ENCODE peak calls at places on chromosomes 16 and 17, in six cellular contexts. One of them, this sample, is unnamed.

GRCh38 chr17:67245694-67246397 is 850 bp upstream of the HELZ start:
- DNase-seq in D721Med: no peak
- DNase-seq in heart right ventricle: peak; percentile 39
- DNase-seq in BJ: no peak
- DNase-seq in choroid plexus epithelial cell: no peak
- DNase-seq in A549: no peak
- DNase-seq in this sample: peak; percentile 68

GRCh38 chr16:16118337-16118736 is 105.0 kb downstream of the ABCC6 start:
- DNase-seq in D721Med: no peak
- DNase-seq in heart right ventricle: no peak
- DNase-seq in BJ: no peak
- DNase-seq in choroid plexus epithelial cell: no peak
- DNase-seq in A549: no peak
- DNase-seq in this sample: no peak

GRCh38 chr17:1485748-1486376 is 6.6 kb downstream of the MYO1C start:
- DNase-seq in D721Med: no peak
- DNase-seq in heart right ventricle: peak; percentile 79
- DNase-seq in BJ: no peak
- DNase-seq in choroid plexus epithelial cell: peak; percentile 41
- DNase-seq in A549: peak; percentile 76
- DNase-seq in this sample: peak; percentile 63

GRCh38 chr16:377419-377951 is 4.3 kb downstream of the PGAP6 start:
- DNase-seq in D721Med: no peak
- DNase-seq in heart right ventricle: peak; percentile 18
- DNase-seq in BJ: no peak
- DNase-seq in choroid plexus epithelial cell: no peak
- DNase-seq in A549: no peak
- DNase-seq in this sample: no peak

GRCh38 chr16:30615358-30616076 is 5.3 kb upstream of the ZNF689 start:
- DNase-seq in D721Med: peak; percentile 65
- DNase-seq in heart right ventricle: peak; percentile 67
- DNase-seq in BJ: no peak
- DNase-seq in choroid plexus epithelial cell: peak; percentile 50
- DNase-seq in A549: peak; percentile 80
- DNase-seq in this sample: peak; percentile 80

GRCh38 chr16:31331141-31331764 is 23.7 kb upstream of the ITGAX start:
- DNase-seq in D721Med: no peak
- DNase-seq in heart right ventricle: no peak
- DNase-seq in BJ: no peak
- DNase-seq in choroid plexus epithelial cell: no peak
- DNase-seq in A549: no peak
- DNase-seq in this sample: no peak

GRCh38 chr17:28725660-28726395 is at the start of gene TLCD1:
- DNase-seq in D721Med: peak; percentile 72
- DNase-seq in heart right ventricle: peak; percentile 74
- DNase-seq in BJ: no peak
- DNase-seq in choroid plexus epithelial cell: peak; percentile 65
- DNase-seq in A549: peak; percentile 92
- DNase-seq in this sample: peak; percentile 76

GRCh38 chr16:57591870-57592485 is 36.5 kb upstream of the ADGRG1 start:
- DNase-seq in D721Med: no peak
- DNase-seq in heart right ventricle: no peak
- DNase-seq in BJ: no peak
- DNase-seq in choroid plexus epithelial cell: no peak
- DNase-seq in A549: no peak
- DNase-seq in this sample: no peak

GRCh38 chr16:82027629-82028035 is 7.4 kb upstream of the HSD17B2 start:
- DNase-seq in D721Med: no peak
- DNase-seq in heart right ventricle: no peak
- DNase-seq in BJ: no peak
- DNase-seq in choroid plexus epithelial cell: no peak
- DNase-seq in A549: no peak
- DNase-seq in this sample: peak; percentile 47

GRCh38 chr16:53721017-53721416 is 17.1 kb downstream of the FTO start:
- DNase-seq in D721Med: no peak
- DNase-seq in heart right ventricle: no peak
- DNase-seq in BJ: no peak
- DNase-seq in choroid plexus epithelial cell: no peak
- DNase-seq in A549: no peak
- DNase-seq in this sample: no peak

GRCh38 chr17:16935241-16935663 is 36.7 kb downstream of the TNFRSF13B start:
- DNase-seq in D721Med: no peak
- DNase-seq in heart right ventricle: no peak
- DNase-seq in BJ: no peak
- DNase-seq in choroid plexus epithelial cell: no peak
- DNase-seq in A549: no peak
- DNase-seq in this sample: no peak

GRCh38 chr17:3913531-3914318 is 2.5 kb downstream of the P2RX1 start:
- DNase-seq in D721Med: peak; percentile 82
- DNase-seq in heart right ventricle: peak; percentile 86
- DNase-seq in BJ: no peak
- DNase-seq in choroid plexus epithelial cell: peak; percentile 81
- DNase-seq in A549: peak; percentile 91
- DNase-seq in this sample: peak; percentile 72

GRCh38 chr16:87724490-87725291 is 41.1 kb downstream of the KLHDC4 start:
- DNase-seq in D721Med: no peak
- DNase-seq in heart right ventricle: no peak
- DNase-seq in BJ: no peak
- DNase-seq in choroid plexus epithelial cell: no peak
- DNase-seq in A549: no peak
- DNase-seq in this sample: no peak

GRCh38 chr16:25140459-25140858 is 28.9 kb downstream of the LCMT1 start:
- DNase-seq in D721Med: no peak
- DNase-seq in heart right ventricle: no peak
- DNase-seq in BJ: no peak
- DNase-seq in choroid plexus epithelial cell: peak; percentile 56
- DNase-seq in A549: no peak
- DNase-seq in this sample: no peak

GRCh38 chr16:25134306-25134705 is 22.8 kb downstream of the LCMT1 start:
- DNase-seq in D721Med: no peak
- DNase-seq in heart right ventricle: no peak
- DNase-seq in BJ: no peak
- DNase-seq in choroid plexus epithelial cell: no peak
- DNase-seq in A549: no peak
- DNase-seq in this sample: no peak

GRCh38 chr16:25138130-25138529 is 26.6 kb downstream of the LCMT1 start:
- DNase-seq in D721Med: no peak
- DNase-seq in heart right ventricle: no peak
- DNase-seq in BJ: no peak
- DNase-seq in choroid plexus epithelial cell: no peak
- DNase-seq in A549: no peak
- DNase-seq in this sample: no peak

GRCh38 chr16:25135239-25135878 is 23.8 kb downstream of the LCMT1 start:
- DNase-seq in D721Med: no peak
- DNase-seq in heart right ventricle: no peak
- DNase-seq in BJ: no peak
- DNase-seq in choroid plexus epithelial cell: peak; percentile 71
- DNase-seq in A549: peak; percentile 15
- DNase-seq in this sample: no peak
- TF ChIP-seq CTCF in D721Med: peak; percentile 25
- TF ChIP-seq CTCF in heart right ventricle: no peak
- TF ChIP-seq CTCF in BJ: peak; percentile 49
- TF ChIP-seq CTCF in choroid plexus epithelial cell: peak; percentile 60
- TF ChIP-seq CTCF in A549: peak; percentile 15
- TF ChIP-seq CTCF in this sample: no peak

GRCh38 chr16:20812510-20812909 is 6.2 kb downstream of the REXO5 start:
- DNase-seq in D721Med: no peak
- DNase-seq in heart right ventricle: no peak
- DNase-seq in BJ: no peak
- DNase-seq in choroid plexus epithelial cell: no peak
- DNase-seq in A549: no peak
- DNase-seq in this sample: no peak
- TF ChIP-seq CTCF in D721Med: no peak
- TF ChIP-seq CTCF in heart right ventricle: no peak
- TF ChIP-seq CTCF in BJ: no peak
- TF ChIP-seq CTCF in choroid plexus epithelial cell: no peak
- TF ChIP-seq CTCF in A549: no peak
- TF ChIP-seq CTCF in this sample: no peak

DNA sequence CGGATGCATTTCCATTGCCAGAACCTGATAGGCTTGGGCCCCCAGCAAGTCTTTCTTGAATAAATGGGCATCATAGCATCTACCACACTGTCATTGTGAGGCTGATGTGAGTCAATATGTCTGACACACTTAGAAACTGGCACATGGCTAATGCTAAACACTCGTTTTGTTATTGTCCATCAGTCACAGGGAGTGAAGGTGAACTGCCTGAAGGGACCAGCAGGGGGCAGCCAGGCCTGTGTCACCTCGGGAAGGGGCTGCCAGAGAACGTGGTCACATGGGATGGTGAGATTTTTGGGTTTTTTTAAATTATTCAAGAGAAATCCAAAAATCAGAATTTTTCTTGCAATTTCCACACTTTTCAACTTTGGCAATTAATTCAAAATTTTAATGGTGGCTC is 831 bp upstream of the RCVRN start:
- DNase-seq in D721Med: no peak
- DNase-seq in heart right ventricle: peak; percentile 51
- DNase-seq in BJ: no peak
- DNase-seq in choroid plexus epithelial cell: peak; percentile 37
- DNase-seq in A549: peak; percentile 72
- DNase-seq in this sample: peak; percentile 26
- TF ChIP-seq CTCF in D721Med: peak; percentile 41
- TF ChIP-seq CTCF in heart right ventricle: peak; percentile 49
- TF ChIP-seq CTCF in BJ: peak; percentile 49
- TF ChIP-seq CTCF in choroid plexus epithelial cell: peak; percentile 63
- TF ChIP-seq CTCF in A549: peak; percentile 38
- TF ChIP-seq CTCF in this sample: peak; percentile 26

GRCh38 chr17:18093616-18094408 is 6.1 kb downstream of the DRG2 start:
- DNase-seq in D721Med: no peak
- DNase-seq in heart right ventricle: peak; percentile 44
- DNase-seq in BJ: no peak
- DNase-seq in choroid plexus epithelial cell: peak; percentile 92
- DNase-seq in A549: peak; percentile 63
- DNase-seq in this sample: no peak
- TF ChIP-seq CTCF in D721Med: peak; percentile 14
- TF ChIP-seq CTCF in heart right ventricle: peak; percentile 39
- TF ChIP-seq CTCF in BJ: peak; percentile 52
- TF ChIP-seq CTCF in choroid plexus epithelial cell: peak; percentile 77
- TF ChIP-seq CTCF in A549: peak; percentile 55
- TF ChIP-seq CTCF in this sample: no peak

GRCh38 chr17:65677932-65678331 is 116.5 kb upstream of the AXIN2 start:
- DNase-seq in D721Med: no peak
- DNase-seq in heart right ventricle: no peak
- DNase-seq in BJ: no peak
- DNase-seq in choroid plexus epithelial cell: peak; percentile 28
- DNase-seq in A549: no peak
- DNase-seq in this sample: no peak
- TF ChIP-seq CTCF in D721Med: no peak
- TF ChIP-seq CTCF in heart right ventricle: no peak
- TF ChIP-seq CTCF in BJ: no peak
- TF ChIP-seq CTCF in choroid plexus epithelial cell: no peak
- TF ChIP-seq CTCF in A549: no peak
- TF ChIP-seq CTCF in this sample: no peak

GRCh38 chr17:45894022-45894784 is at the start of gene MAPT:
- DNase-seq in D721Med: peak; percentile 86
- DNase-seq in heart right ventricle: peak; percentile 94
- DNase-seq in BJ: peak; percentile 50
- DNase-seq in choroid plexus epithelial cell: peak; percentile 91
- DNase-seq in A549: peak; percentile 93
- DNase-seq in this sample: peak; percentile 99

GRCh38 chr17:45893725-45894021 is 681 bp upstream of the MAPT start:
- DNase-seq in D721Med: no peak
- DNase-seq in heart right ventricle: no peak
- DNase-seq in BJ: no peak
- DNase-seq in choroid plexus epithelial cell: no peak
- DNase-seq in A549: no peak
- DNase-seq in this sample: no peak

GRCh38 chr17:45886852-45887251 is 7.5 kb upstream of the MAPT start:
- DNase-seq in D721Med: no peak
- DNase-seq in heart right ventricle: no peak
- DNase-seq in BJ: no peak
- DNase-seq in choroid plexus epithelial cell: no peak
- DNase-seq in A549: no peak
- DNase-seq in this sample: no peak

GRCh38 chr17:45888392-45888791 is 6.0 kb upstream of the MAPT start:
- DNase-seq in D721Med: no peak
- DNase-seq in heart right ventricle: no peak
- DNase-seq in BJ: no peak
- DNase-seq in choroid plexus epithelial cell: no peak
- DNase-seq in A549: no peak
- DNase-seq in this sample: no peak

GRCh38 chr17:45889579-45889978 is 4.8 kb upstream of the MAPT start:
- DNase-seq in D721Med: no peak
- DNase-seq in heart right ventricle: no peak
- DNase-seq in BJ: no peak
- DNase-seq in choroid plexus epithelial cell: no peak
- DNase-seq in A549: no peak
- DNase-seq in this sample: peak; percentile 22
- TF ChIP-seq CTCF in D721Med: peak; percentile 4
- TF ChIP-seq CTCF in heart right ventricle: no peak
- TF ChIP-seq CTCF in BJ: no peak
- TF ChIP-seq CTCF in choroid plexus epithelial cell: peak; percentile 15
- TF ChIP-seq CTCF in A549: no peak
- TF ChIP-seq CTCF in this sample: no peak

GRCh38 chr17:14738652-14738988 is 437.7 kb downstream of the HS3ST3B1 start:
- DNase-seq in D721Med: no peak
- DNase-seq in heart right ventricle: no peak
- DNase-seq in BJ: no peak
- DNase-seq in choroid plexus epithelial cell: no peak
- DNase-seq in A549: peak; percentile 34
- DNase-seq in this sample: no peak

GRCh38 chr17:14736631-14737030 is 435.8 kb downstream of the HS3ST3B1 start:
- DNase-seq in D721Med: no peak
- DNase-seq in heart right ventricle: no peak
- DNase-seq in BJ: no peak
- DNase-seq in choroid plexus epithelial cell: no peak
- DNase-seq in A549: no peak
- DNase-seq in this sample: no peak

GRCh38 chr17:14741516-14741915 is 440.6 kb downstream of the HS3ST3B1 start:
- DNase-seq in D721Med: no peak
- DNase-seq in heart right ventricle: no peak
- DNase-seq in BJ: no peak
- DNase-seq in choroid plexus epithelial cell: peak; percentile 74
- DNase-seq in A549: peak; percentile 33
- DNase-seq in this sample: no peak

GRCh38 chr17:14739656-14740431 is 439.0 kb downstream of the HS3ST3B1 start:
- DNase-seq in D721Med: no peak
- DNase-seq in heart right ventricle: no peak
- DNase-seq in BJ: no peak
- DNase-seq in choroid plexus epithelial cell: no peak
- DNase-seq in A549: no peak
- DNase-seq in this sample: no peak

DNA sequence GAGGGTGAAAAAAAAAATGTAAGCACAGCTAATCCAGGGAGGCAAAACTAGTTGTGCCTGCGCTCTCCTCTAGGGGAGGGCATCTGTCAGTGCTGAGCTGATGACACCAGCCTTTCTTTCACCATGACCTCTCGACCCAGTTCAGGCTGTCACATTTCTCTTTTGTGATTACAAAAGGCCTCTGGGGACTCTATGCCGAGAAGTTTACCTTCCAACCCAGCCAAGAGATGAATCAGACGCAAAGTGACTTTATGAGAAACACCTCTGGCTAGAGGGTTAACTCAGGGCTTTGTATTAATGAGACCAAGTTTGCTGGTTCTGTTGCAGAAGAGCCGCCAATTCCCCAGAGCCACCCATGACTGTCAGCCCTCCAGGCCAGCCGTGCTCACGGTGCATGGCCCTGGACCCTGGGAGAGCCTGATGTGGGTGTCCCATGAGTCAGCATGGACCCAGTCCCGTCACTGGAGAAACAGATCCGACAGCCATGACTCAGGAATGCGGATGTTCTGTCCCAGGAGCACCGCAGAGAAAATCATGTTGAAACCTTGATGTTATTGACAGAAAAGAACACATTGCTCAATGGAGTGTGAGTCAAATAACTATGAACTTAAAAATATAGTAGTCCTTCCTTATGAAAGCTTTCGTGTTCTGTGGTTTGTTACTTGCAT is 437.2 kb downstream of the HS3ST3B1 start:
- DNase-seq in D721Med: no peak
- DNase-seq in heart right ventricle: peak; percentile 43
- DNase-seq in BJ: peak; percentile 89
- DNase-seq in choroid plexus epithelial cell: peak; percentile 99
- DNase-seq in A549: peak; percentile 99
- DNase-seq in this sample: peak; percentile 87
- TF ChIP-seq CTCF in D721Med: no peak
- TF ChIP-seq CTCF in heart right ventricle: no peak
- TF ChIP-seq CTCF in BJ: peak; percentile 38
- TF ChIP-seq CTCF in choroid plexus epithelial cell: peak; percentile 57
- TF ChIP-seq CTCF in A549: peak; percentile 38
- TF ChIP-seq CTCF in this sample: no peak